ENCODE peak calls at places on chromosomes 16 and 17, in nine cellular contexts. A is fibroblast of mammary gland, U is lower leg skin, E is fibroblast of lung, C is transverse colon, D is spleen, P is neural progenitor cell, I is IMR-90, S is left lung. Z is an unnamed sample.

GRCh38 chr16:49599281-49599680 is 225.7 kb downstream of the C16orf78 start:
- DNase-seq in A (no peak), U (no peak), E (no peak), C (no peak), D (no peak), P (no peak), I (no peak), S (no peak), Z (no peak)

GRCh38 chr17:51703364-51704341 is 443.3 kb downstream of the UTP18 start:
- DNase-seq in A (peak), U (peak), E (peak), C (no peak), D (no peak), P (no peak), I (no peak), S (no peak), Z (no peak)

GRCh38 chr16:3656491-3657468 is 2.3 kb downstream of the DNASE1 start:
- DNase-seq in A (peak), U (no peak), E (no peak), C (no peak), D (peak), P (no peak), I (no peak), S (peak), Z (no peak)

GRCh38 chr16:56547120-56547948 is 17.5 kb upstream of the MT4 start:
- DNase-seq in A (peak), U (peak), E (peak), C (no peak), D (no peak), P (peak), I (peak), S (no peak), Z (peak)

GRCh38 chr17:61456688-61457225 is 4.5 kb downstream of the TBX4 start:
- DNase-seq in A (no peak), U (peak), E (no peak), C (no peak), D (no peak), P (peak), I (no peak), S (no peak), Z (no peak)

GRCh38 chr17:40915199-40915661 is 22.2 kb downstream of the KRT23 start:
- DNase-seq in A (peak), U (no peak), E (peak), C (no peak), D (no peak), P (no peak), I (peak), S (no peak), Z (peak)

GRCh38 chr17:57366558-57367351 is 110.4 kb downstream of the MSI2 start:
- DNase-seq in A (no peak), U (no peak), E (peak), C (no peak), D (no peak), P (no peak), I (no peak), S (no peak), Z (no peak)

GRCh38 chr16:27417047-27417671 is 15.2 kb downstream of the IL21R start:
- DNase-seq in A (no peak), U (no peak), E (no peak), C (no peak), D (no peak), P (no peak), I (no peak), S (no peak), Z (no peak)

GRCh38 chr17:35433075-35433894 is 985 bp upstream of the SLFN12 start:
- DNase-seq in A (peak), U (peak), E (peak), C (peak), D (peak), P (peak), I (peak), S (peak), Z (peak)

GRCh38 chr16:86378831-86379504 is 131.4 kb upstream of the FOXF1 start:
- DNase-seq in A (no peak), U (no peak), E (no peak), C (no peak), D (no peak), P (no peak), I (no peak), S (no peak), Z (no peak)

GRCh38 chr16:72805486-72805885 is 242.4 kb downstream of the ZFHX3 start:
- DNase-seq in A (no peak), U (no peak), E (no peak), C (no peak), D (no peak), P (no peak), I (no peak), S (no peak), Z (no peak)

GRCh38 chr17:46742539-46743270 is 75.8 kb downstream of the WNT3 start:
- DNase-seq in A (peak), U (no peak), E (peak), C (no peak), D (no peak), P (no peak), I (peak), S (no peak), Z (peak)

GRCh38 chr16:66940236-66940635 is 4.9 kb downstream of the CES2 start:
- DNase-seq in A (no peak), U (no peak), E (no peak), C (no peak), D (no peak), P (no peak), I (no peak), S (peak), Z (no peak)

GRCh38 chr17:2718150-2718938 is 6.8 kb upstream of the CLUH start:
- DNase-seq in A (peak), U (no peak), E (no peak), C (no peak), D (no peak), P (no peak), I (no peak), S (no peak), Z (peak)

GRCh38 chr17:50096092-50096491 is 941 bp downstream of the PDK2 start:
- DNase-seq in A (no peak), U (no peak), E (no peak), C (no peak), D (no peak), P (no peak), I (no peak), S (no peak), Z (no peak)
- H3K4me3 ChIP-seq in A (peak), U (peak), E (peak), C (peak), D (peak), P (peak), I (peak), S (peak), Z (peak)

GRCh38 chr16:80573700-80574120 is 32.9 kb downstream of the DYNLRB2 start:
- DNase-seq in A (no peak), U (no peak), E (no peak), C (no peak), D (no peak), P (no peak), I (no peak), S (no peak), Z (no peak)
- TF ChIP-seq CTCF in A (no peak), U (no peak), E (no peak), C (no peak), D (no peak), P (no peak), I (no peak), S (no peak), Z (no peak)

GRCh38 chr17:50542795-50543774 is 3.9 kb upstream of the SPATA20 start:
- DNase-seq in A (no peak), U (peak), E (no peak), C (peak), D (no peak), P (no peak), I (no peak), S (peak), Z (no peak)
- H3K4me3 ChIP-seq in A (no peak), U (no peak), E (no peak), C (peak), D (no peak), P (peak), I (no peak), S (no peak), Z (no peak)

DNA sequence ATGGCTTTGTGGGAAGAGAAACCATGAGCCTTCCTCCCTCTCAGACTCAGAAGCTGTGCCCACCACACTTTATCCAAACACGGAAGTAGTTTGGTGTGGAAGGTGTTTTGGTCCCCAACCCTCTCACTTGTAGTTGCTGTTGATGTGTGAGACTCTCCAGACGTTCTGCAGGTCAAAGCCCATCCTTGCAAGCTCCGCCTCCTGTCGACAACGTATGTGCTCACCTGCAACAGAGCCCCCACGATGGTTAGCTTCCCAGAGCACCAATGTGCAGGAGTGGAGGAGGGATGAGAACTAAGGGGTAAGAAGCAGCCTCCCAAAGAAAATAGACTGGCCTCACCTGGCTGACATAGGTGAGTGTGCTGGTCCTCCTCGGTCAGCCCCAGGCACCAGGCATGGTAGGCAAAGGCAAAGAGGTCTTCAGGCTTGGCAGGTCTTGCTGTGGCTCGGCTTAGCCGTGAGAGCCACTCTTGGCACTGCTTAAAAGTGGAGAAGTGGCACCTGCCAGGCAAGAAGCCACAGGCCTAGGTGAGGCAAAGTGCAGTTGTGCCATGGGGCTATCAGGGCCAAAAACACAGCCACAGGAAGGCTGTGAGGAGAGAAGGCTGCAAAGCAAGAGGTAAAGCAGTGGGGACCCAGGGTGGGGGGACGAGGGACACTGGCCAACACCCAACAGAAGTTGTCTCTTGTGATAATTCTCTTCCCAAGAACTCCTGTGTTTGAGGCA is 5.9 kb downstream of the MTMR4 start:
- DNase-seq in A (no peak), U (no peak), E (no peak), C (no peak), D (no peak), P (no peak), I (no peak), S (no peak), Z (no peak)
- TF ChIP-seq CTCF in A (no peak), U (no peak), E (no peak), C (no peak), D (no peak), P (no peak), I (no peak), S (no peak), Z (no peak)

DNA sequence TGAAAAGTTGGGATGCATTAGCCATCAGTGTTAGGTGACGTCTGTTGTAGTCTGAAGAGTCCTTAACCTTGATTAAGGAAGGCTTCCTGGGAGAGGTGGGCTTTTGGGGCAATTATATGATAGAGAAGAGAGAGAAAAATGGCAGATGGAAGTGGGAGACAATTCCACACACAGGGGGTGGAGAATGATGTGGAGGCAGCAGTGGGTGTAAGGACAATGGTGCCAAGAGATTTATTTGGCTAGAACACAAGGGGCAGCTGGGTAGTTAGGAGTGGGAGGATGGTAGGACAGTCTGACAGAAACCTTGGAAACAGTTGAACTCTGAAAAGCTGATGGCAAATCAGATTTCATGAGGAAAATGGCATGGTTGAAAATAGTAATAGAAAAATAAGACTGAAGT is 10.7 kb upstream of the DUSP14 start:
- DNase-seq in A (no peak), U (no peak), E (no peak), C (no peak), D (no peak), P (no peak), I (no peak), S (no peak), Z (no peak)
- H3K4me3 ChIP-seq in A (no peak), U (no peak), E (no peak), C (no peak), D (no peak), P (no peak), I (no peak), S (no peak), Z (no peak)

GRCh38 chr17:18280766-18281165 is 20.3 kb downstream of the MIEF2 start:
- DNase-seq in A (no peak), U (no peak), E (no peak), C (no peak), D (no peak), P (no peak), I (peak), S (no peak), Z (peak)

GRCh38 chr17:18277076-18277475 is 16.6 kb downstream of the MIEF2 start:
- DNase-seq in A (no peak), U (no peak), E (no peak), C (no peak), D (no peak), P (no peak), I (no peak), S (no peak), Z (no peak)

GRCh38 chr17:18281815-18282214 is 21.4 kb downstream of the MIEF2 start:
- DNase-seq in A (no peak), U (no peak), E (no peak), C (no peak), D (no peak), P (no peak), I (no peak), S (no peak), Z (no peak)

GRCh38 chr17:18278867-18279266 is 18.4 kb downstream of the MIEF2 start:
- DNase-seq in A (peak), U (no peak), E (peak), C (no peak), D (no peak), P (no peak), I (peak), S (no peak), Z (peak)

DNA sequence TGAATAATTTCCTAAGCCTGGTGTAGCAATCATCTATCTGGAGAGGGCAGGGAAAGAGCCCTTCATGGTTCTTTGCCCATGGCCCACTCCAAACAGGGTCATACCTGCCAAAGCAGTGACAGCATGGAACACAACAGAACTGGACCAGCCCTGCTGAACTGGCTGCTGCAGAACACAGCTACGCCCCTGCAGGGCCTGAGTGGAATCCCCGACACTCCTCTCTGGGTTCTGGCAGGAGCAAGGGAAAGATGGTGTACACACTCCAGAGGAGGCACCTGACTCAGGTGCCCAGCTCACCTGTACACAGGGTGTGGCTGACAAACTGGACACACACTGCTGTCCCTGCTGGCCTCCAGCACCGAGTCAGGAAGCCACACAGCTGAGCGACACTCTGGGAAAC is 19.8 kb downstream of the MIEF2 start:
- DNase-seq in A (no peak), U (no peak), E (no peak), C (no peak), D (no peak), P (no peak), I (no peak), S (no peak), Z (no peak)
- TF ChIP-seq CTCF in A (no peak), U (no peak), E (no peak), C (no peak), D (no peak), P (no peak), I (no peak), S (no peak), Z (no peak)

GRCh38 chr17:52790359-52790955 is 631.9 kb upstream of the CA10 start:
- DNase-seq in A (no peak), U (no peak), E (no peak), C (no peak), D (no peak), P (no peak), I (no peak), S (peak), Z (no peak)
- H3K4me3 ChIP-seq in A (no peak), U (no peak), E (no peak), C (no peak), D (no peak), P (no peak), I (no peak), S (no peak), Z (no peak)